ENCODE peak calls at places on chromosome X, in seven cellular contexts. One of them, this sample, is unnamed.
A peak's percentile ranks its signal among the peaks of the same experiment; 100 is the strongest.

GRCh38 chrX:103730746-103731508 is 20.2 kb downstream of the TMEM31 start:
- DNase-seq in esophagus muscularis mucosa: no peak
- DNase-seq in sigmoid colon: no peak
- DNase-seq in transverse colon: no peak
- DNase-seq in Panc1: no peak
- DNase-seq in GM23338: no peak
- DNase-seq in SK-N-SH: no peak
- DNase-seq in this sample: no peak

GRCh38 chrX:135973025-135973547 is 702 bp downstream of the MMGT1 start:
- DNase-seq in GM23338: peak; percentile 1
- DNase-seq in sigmoid colon: no peak
- DNase-seq in esophagus muscularis mucosa: no peak
- DNase-seq in SK-N-SH: no peak
- DNase-seq in transverse colon: peak; percentile 26
- DNase-seq in Panc1: no peak
- DNase-seq in this sample: no peak

GRCh38 chrX:20361081-20361889 is 94.6 kb upstream of the RPS6KA3 start:
- DNase-seq in transverse colon: no peak
- DNase-seq in GM23338: no peak
- DNase-seq in SK-N-SH: no peak
- DNase-seq in esophagus muscularis mucosa: no peak
- DNase-seq in sigmoid colon: no peak
- DNase-seq in Panc1: no peak
- DNase-seq in this sample: no peak

GRCh38 chrX:51182545-51182944 is 150.1 kb upstream of the NUDT10 start:
- DNase-seq in esophagus muscularis mucosa: no peak
- DNase-seq in transverse colon: no peak
- DNase-seq in Panc1: no peak
- DNase-seq in sigmoid colon: no peak
- DNase-seq in SK-N-SH: peak; percentile 1
- DNase-seq in GM23338: peak; percentile 47
- DNase-seq in this sample: no peak

GRCh38 chrX:9285342-9285771 is 179.5 kb upstream of the TBL1X start:
- DNase-seq in transverse colon: no peak
- DNase-seq in SK-N-SH: no peak
- DNase-seq in sigmoid colon: no peak
- DNase-seq in GM23338: no peak
- DNase-seq in Panc1: no peak
- DNase-seq in esophagus muscularis mucosa: no peak
- DNase-seq in this sample: no peak

GRCh38 chrX:44314259-44314734 is 29.2 kb downstream of the EFHC2 start:
- DNase-seq in Panc1: no peak
- DNase-seq in SK-N-SH: peak; percentile 19
- DNase-seq in esophagus muscularis mucosa: no peak
- DNase-seq in transverse colon: peak; percentile 10
- DNase-seq in sigmoid colon: no peak
- DNase-seq in GM23338: no peak
- DNase-seq in this sample: no peak

GRCh38 chrX:31440546-31440945 is 368.7 kb upstream of the FTHL17 start:
- DNase-seq in transverse colon: no peak
- DNase-seq in Panc1: no peak
- DNase-seq in sigmoid colon: no peak
- DNase-seq in GM23338: no peak
- DNase-seq in esophagus muscularis mucosa: no peak
- DNase-seq in SK-N-SH: no peak
- DNase-seq in this sample: no peak

GRCh38 chrX:102697506-102697905 is 14.7 kb upstream of the GPRASP2 start:
- DNase-seq in transverse colon: no peak
- DNase-seq in SK-N-SH: no peak
- DNase-seq in esophagus muscularis mucosa: no peak
- DNase-seq in sigmoid colon: no peak
- DNase-seq in Panc1: no peak
- DNase-seq in GM23338: no peak
- DNase-seq in this sample: no peak

GRCh38 chrX:44061940-44062339 is 88.8 kb upstream of the NDP start:
- DNase-seq in Panc1: no peak
- DNase-seq in esophagus muscularis mucosa: no peak
- DNase-seq in SK-N-SH: no peak
- DNase-seq in sigmoid colon: no peak
- DNase-seq in transverse colon: no peak
- DNase-seq in GM23338: no peak
- DNase-seq in this sample: no peak

GRCh38 chrX:148049441-148049840 is 68.3 kb downstream of the FMR1NB start:
- DNase-seq in esophagus muscularis mucosa: no peak
- DNase-seq in Panc1: peak; percentile 18
- DNase-seq in sigmoid colon: no peak
- DNase-seq in SK-N-SH: peak; percentile 37
- DNase-seq in transverse colon: no peak
- DNase-seq in GM23338: peak; percentile 58
- DNase-seq in this sample: no peak

GRCh38 chrX:31012509-31013025 is 59.3 kb downstream of the FTHL17 start:
- DNase-seq in SK-N-SH: no peak
- DNase-seq in esophagus muscularis mucosa: no peak
- DNase-seq in GM23338: peak; percentile 6
- DNase-seq in transverse colon: no peak
- DNase-seq in Panc1: no peak
- DNase-seq in sigmoid colon: no peak
- DNase-seq in this sample: no peak

GRCh38 chrX:78747471-78747870 is at the start of gene LPAR4:
- DNase-seq in transverse colon: no peak
- DNase-seq in Panc1: no peak
- DNase-seq in sigmoid colon: no peak
- DNase-seq in GM23338: peak; percentile 72
- DNase-seq in esophagus muscularis mucosa: no peak
- DNase-seq in SK-N-SH: no peak
- DNase-seq in this sample: no peak

GRCh38 chrX:23981222-23981621 is 45.8 kb downstream of the KLHL15 start:
- DNase-seq in esophagus muscularis mucosa: no peak
- DNase-seq in GM23338: peak; percentile 5
- DNase-seq in Panc1: no peak
- DNase-seq in sigmoid colon: no peak
- DNase-seq in transverse colon: no peak
- DNase-seq in SK-N-SH: no peak
- DNase-seq in this sample: no peak

GRCh38 chrX:132217203-132218073 is 1.8 kb downstream of the RAP2C start:
- DNase-seq in SK-N-SH: peak; percentile 77
- DNase-seq in sigmoid colon: peak; percentile 80
- DNase-seq in transverse colon: peak; percentile 77
- DNase-seq in GM23338: peak; percentile 86
- DNase-seq in esophagus muscularis mucosa: no peak
- DNase-seq in Panc1: no peak
- DNase-seq in this sample: peak; percentile 50

GRCh38 chrX:133350751-133351150 is 64.5 kb downstream of the GPC4 start:
- DNase-seq in esophagus muscularis mucosa: no peak
- DNase-seq in sigmoid colon: peak; percentile 80
- DNase-seq in Panc1: no peak
- DNase-seq in SK-N-SH: no peak
- DNase-seq in GM23338: no peak
- DNase-seq in transverse colon: peak; percentile 25
- DNase-seq in this sample: no peak

GRCh38 chrX:118240359-118240758 is 105.5 kb upstream of the WDR44 start:
- DNase-seq in SK-N-SH: no peak
- DNase-seq in GM23338: no peak
- DNase-seq in Panc1: no peak
- DNase-seq in sigmoid colon: no peak
- DNase-seq in esophagus muscularis mucosa: no peak
- DNase-seq in transverse colon: no peak
- DNase-seq in this sample: no peak

GRCh38 chrX:148915474-148915873 is 415.1 kb downstream of the AFF2 start:
- DNase-seq in esophagus muscularis mucosa: no peak
- DNase-seq in sigmoid colon: no peak
- DNase-seq in Panc1: no peak
- DNase-seq in SK-N-SH: no peak
- DNase-seq in GM23338: no peak
- DNase-seq in transverse colon: no peak
- DNase-seq in this sample: no peak

GRCh38 chrX:9542765-9543119 is 77.9 kb downstream of the TBL1X start:
- DNase-seq in SK-N-SH: no peak
- DNase-seq in transverse colon: no peak
- DNase-seq in GM23338: no peak
- DNase-seq in esophagus muscularis mucosa: no peak
- DNase-seq in Panc1: no peak
- DNase-seq in sigmoid colon: no peak
- DNase-seq in this sample: no peak

GRCh38 chrX:17859609-17860178 is 1.4 kb downstream of the RAI2 start:
- DNase-seq in transverse colon: peak; percentile 15
- DNase-seq in Panc1: no peak
- DNase-seq in esophagus muscularis mucosa: no peak
- DNase-seq in sigmoid colon: no peak
- DNase-seq in SK-N-SH: peak; percentile 40
- DNase-seq in GM23338: peak; percentile 11
- DNase-seq in this sample: peak; percentile 54

GRCh38 chrX:65679071-65679540 is 11.7 kb downstream of the MSN start:
- DNase-seq in sigmoid colon: no peak
- DNase-seq in transverse colon: no peak
- DNase-seq in Panc1: peak; percentile 63
- DNase-seq in GM23338: no peak
- DNase-seq in esophagus muscularis mucosa: no peak
- DNase-seq in SK-N-SH: no peak
- DNase-seq in this sample: no peak

GRCh38 chrX:132001127-132001526 is 22.0 kb upstream of the STK26 start:
- DNase-seq in sigmoid colon: no peak
- DNase-seq in transverse colon: no peak
- DNase-seq in esophagus muscularis mucosa: no peak
- DNase-seq in Panc1: no peak
- DNase-seq in GM23338: no peak
- DNase-seq in SK-N-SH: no peak
- DNase-seq in this sample: no peak

GRCh38 chrX:20252392-20253231 is 14.1 kb downstream of the RPS6KA3 start:
- DNase-seq in SK-N-SH: peak; percentile 35
- DNase-seq in esophagus muscularis mucosa: no peak
- DNase-seq in GM23338: peak; percentile 66
- DNase-seq in transverse colon: peak; percentile 81
- DNase-seq in Panc1: no peak
- DNase-seq in sigmoid colon: peak; percentile 63
- DNase-seq in this sample: no peak

GRCh38 chrX:102651968-102652744 is 873 bp downstream of the GPRASP1 start:
- DNase-seq in Panc1: no peak
- DNase-seq in transverse colon: peak; percentile 27
- DNase-seq in GM23338: peak; percentile 69
- DNase-seq in SK-N-SH: peak; percentile 52
- DNase-seq in sigmoid colon: peak; percentile 83
- DNase-seq in esophagus muscularis mucosa: no peak
- DNase-seq in this sample: peak; percentile 56

GRCh38 chrX:80184854-80185253 is 170.3 kb downstream of the TBX22 start:
- DNase-seq in SK-N-SH: no peak
- DNase-seq in transverse colon: no peak
- DNase-seq in Panc1: no peak
- DNase-seq in sigmoid colon: no peak
- DNase-seq in esophagus muscularis mucosa: no peak
- DNase-seq in GM23338: no peak
- DNase-seq in this sample: no peak

GRCh38 chrX:43815209-43815608 is 67.0 kb downstream of the MAOB start:
- DNase-seq in Panc1: no peak
- DNase-seq in GM23338: no peak
- DNase-seq in SK-N-SH: no peak
- DNase-seq in sigmoid colon: no peak
- DNase-seq in transverse colon: no peak
- DNase-seq in esophagus muscularis mucosa: no peak
- DNase-seq in this sample: no peak

GRCh38 chrX:125826774-125827451 is 339.2 kb downstream of the DCAF12L2 start:
- DNase-seq in sigmoid colon: no peak
- DNase-seq in esophagus muscularis mucosa: no peak
- DNase-seq in SK-N-SH: no peak
- DNase-seq in GM23338: no peak
- DNase-seq in Panc1: no peak
- DNase-seq in transverse colon: no peak
- DNase-seq in this sample: no peak

GRCh38 chrX:150616863-150617198 is 48.4 kb downstream of the MTM1 start:
- DNase-seq in sigmoid colon: no peak
- DNase-seq in transverse colon: no peak
- DNase-seq in Panc1: no peak
- DNase-seq in esophagus muscularis mucosa: no peak
- DNase-seq in GM23338: no peak
- DNase-seq in SK-N-SH: no peak
- DNase-seq in this sample: no peak

GRCh38 chrX:3522016-3522690 is 175.7 kb upstream of the MXRA5 start:
- DNase-seq in sigmoid colon: no peak
- DNase-seq in SK-N-SH: no peak
- DNase-seq in Panc1: no peak
- DNase-seq in transverse colon: no peak
- DNase-seq in GM23338: no peak
- DNase-seq in esophagus muscularis mucosa: no peak
- DNase-seq in this sample: no peak
- TF ChIP-seq CTCF in sigmoid colon: no peak
- TF ChIP-seq CTCF in SK-N-SH: no peak
- TF ChIP-seq CTCF in Panc1: no peak
- TF ChIP-seq CTCF in transverse colon: no peak
- TF ChIP-seq CTCF in GM23338: no peak
- TF ChIP-seq CTCF in esophagus muscularis mucosa: no peak
- TF ChIP-seq CTCF in this sample: no peak

GRCh38 chrX:122246937-122247336 is 937.1 kb upstream of the GRIA3 start:
- DNase-seq in esophagus muscularis mucosa: no peak
- DNase-seq in GM23338: no peak
- DNase-seq in SK-N-SH: no peak
- DNase-seq in Panc1: no peak
- DNase-seq in sigmoid colon: no peak
- DNase-seq in transverse colon: no peak
- DNase-seq in this sample: no peak
- TF ChIP-seq POLR2AphosphoS5 in esophagus muscularis mucosa: no peak
- TF ChIP-seq POLR2AphosphoS5 in GM23338: no peak
- TF ChIP-seq POLR2AphosphoS5 in SK-N-SH: no peak
- TF ChIP-seq POLR2AphosphoS5 in Panc1: no peak
- TF ChIP-seq POLR2AphosphoS5 in sigmoid colon: no peak
- TF ChIP-seq POLR2AphosphoS5 in transverse colon: no peak
- TF ChIP-seq POLR2AphosphoS5 in this sample: no peak

DNA sequence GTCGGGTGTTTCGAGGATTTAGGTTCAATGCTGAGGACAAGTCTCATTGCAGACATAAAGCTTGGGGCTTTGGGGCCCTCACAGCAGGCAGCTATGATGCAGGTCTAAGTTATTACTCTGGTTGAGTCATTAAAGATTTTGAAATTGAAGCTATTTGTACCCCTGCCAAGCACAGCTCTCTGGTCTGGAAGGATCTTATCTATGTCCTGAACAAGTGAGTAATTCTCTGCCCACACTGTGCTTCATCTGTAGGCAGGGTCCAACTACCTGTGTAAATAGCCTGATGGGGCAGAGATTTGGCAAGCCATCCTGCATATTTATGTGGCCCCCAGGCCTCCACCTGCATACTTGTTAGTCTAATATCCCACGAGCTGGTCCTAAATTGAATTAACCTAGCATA is 41.4 kb upstream of the MAGEA4 start:
- DNase-seq in Panc1: no peak
- DNase-seq in GM23338: no peak
- DNase-seq in transverse colon: no peak
- DNase-seq in esophagus muscularis mucosa: no peak
- DNase-seq in sigmoid colon: no peak
- DNase-seq in SK-N-SH: no peak
- DNase-seq in this sample: no peak
- H3K27ac ChIP-seq in Panc1: no peak overlapping the region
- H3K27ac ChIP-seq in GM23338: no peak overlapping the region
- H3K27ac ChIP-seq in transverse colon: no peak overlapping the region
- H3K27ac ChIP-seq in esophagus muscularis mucosa: no peak overlapping the region
- H3K27ac ChIP-seq in sigmoid colon: no peak overlapping the region
- H3K27ac ChIP-seq in SK-N-SH: no peak overlapping the region
- H3K27ac ChIP-seq in this sample: no peak overlapping the region

DNA sequence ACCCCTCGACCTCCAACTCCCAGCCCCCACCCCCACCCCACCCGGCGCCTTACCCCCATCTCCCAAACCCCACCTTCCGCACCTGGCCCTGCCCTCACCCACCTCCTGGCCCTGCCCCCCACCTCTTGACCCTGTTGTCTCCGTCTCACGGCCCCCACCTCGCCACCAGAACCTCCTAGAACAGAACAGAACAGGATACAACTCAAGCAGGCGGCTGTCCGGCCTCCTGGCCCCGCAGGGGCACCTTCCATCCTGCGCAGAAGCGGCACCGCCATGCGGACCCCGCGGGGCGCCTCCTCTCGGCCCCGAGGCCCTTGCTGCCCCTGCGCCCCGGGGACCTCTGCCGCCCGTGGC is 354 bp downstream of the CTAG2 start:
- DNase-seq in Panc1: no peak
- DNase-seq in GM23338: no peak
- DNase-seq in sigmoid colon: no peak
- DNase-seq in SK-N-SH: no peak
- DNase-seq in transverse colon: no peak
- DNase-seq in esophagus muscularis mucosa: no peak
- DNase-seq in this sample: no peak
- TF ChIP-seq CTCF in Panc1: no peak
- TF ChIP-seq CTCF in GM23338: no peak
- TF ChIP-seq CTCF in sigmoid colon: no peak
- TF ChIP-seq CTCF in SK-N-SH: no peak
- TF ChIP-seq CTCF in transverse colon: no peak
- TF ChIP-seq CTCF in esophagus muscularis mucosa: no peak
- TF ChIP-seq CTCF in this sample: no peak